ENCODE peak calls at places on chromosomes 13 and 19, in six cellular contexts. One of them, this sample, is unnamed.

GRCh38 chr13:94169783-94170513 is 309.5 kb downstream of the DCT start:
- DNase-seq in endothelial cell of umbilical vein: no peak
- DNase-seq in transverse colon: no peak
- DNase-seq in stomach: no peak
- DNase-seq in HCT116: no peak
- DNase-seq in spleen: no peak
- DNase-seq in this sample: peak

GRCh38 chr19:33390120-33390907 is 16.8 kb downstream of the CEBPG start:
- DNase-seq in endothelial cell of umbilical vein: peak
- DNase-seq in transverse colon: peak
- DNase-seq in stomach: no peak
- DNase-seq in HCT116: no peak
- DNase-seq in spleen: no peak
- DNase-seq in this sample: peak

GRCh38 chr13:113564331-113565023 is 20.1 kb upstream of the TFDP1 start:
- DNase-seq in endothelial cell of umbilical vein: no peak
- DNase-seq in transverse colon: peak
- DNase-seq in stomach: peak
- DNase-seq in HCT116: no peak
- DNase-seq in spleen: peak
- DNase-seq in this sample: no peak

GRCh38 chr13:29566206-29566605 is 29.3 kb downstream of the SLC7A1 start:
- DNase-seq in endothelial cell of umbilical vein: no peak
- DNase-seq in transverse colon: no peak
- DNase-seq in stomach: no peak
- DNase-seq in HCT116: no peak
- DNase-seq in spleen: no peak
- DNase-seq in this sample: no peak

GRCh38 chr19:12792048-12792852 is 964 bp downstream of the JUNB start:
- DNase-seq in endothelial cell of umbilical vein: peak
- DNase-seq in transverse colon: peak
- DNase-seq in stomach: peak
- DNase-seq in HCT116: no peak
- DNase-seq in spleen: peak
- DNase-seq in this sample: peak

GRCh38 chr19:45293682-45294081 is 29.0 kb downstream of the CKM start:
- DNase-seq in endothelial cell of umbilical vein: no peak
- DNase-seq in transverse colon: no peak
- DNase-seq in stomach: no peak
- DNase-seq in HCT116: no peak
- DNase-seq in spleen: no peak
- DNase-seq in this sample: no peak

GRCh38 chr19:33133438-33134031 is 1.6 kb downstream of the WDR88 start:
- DNase-seq in endothelial cell of umbilical vein: peak
- DNase-seq in transverse colon: no peak
- DNase-seq in stomach: no peak
- DNase-seq in HCT116: no peak
- DNase-seq in spleen: no peak
- DNase-seq in this sample: no peak

GRCh38 chr13:107678075-107678689 is 537.2 kb downstream of the LIG4 start:
- DNase-seq in endothelial cell of umbilical vein: no peak
- DNase-seq in transverse colon: no peak
- DNase-seq in stomach: no peak
- DNase-seq in HCT116: no peak
- DNase-seq in spleen: no peak
- DNase-seq in this sample: no peak

GRCh38 chr13:62964522-62964921 is 1548.9 kb upstream of the PCDH20 start:
- DNase-seq in endothelial cell of umbilical vein: no peak
- DNase-seq in transverse colon: no peak
- DNase-seq in stomach: no peak
- DNase-seq in HCT116: no peak
- DNase-seq in spleen: no peak
- DNase-seq in this sample: no peak

GRCh38 chr13:112733661-112734379 is 44.0 kb downstream of the ATP11A start:
- DNase-seq in endothelial cell of umbilical vein: no peak
- DNase-seq in transverse colon: no peak
- DNase-seq in stomach: no peak
- DNase-seq in HCT116: no peak
- DNase-seq in spleen: peak
- DNase-seq in this sample: no peak

GRCh38 chr19:4744451-4745170 is 21.0 kb upstream of the DPP9 start:
- DNase-seq in endothelial cell of umbilical vein: peak
- DNase-seq in transverse colon: no peak
- DNase-seq in stomach: no peak
- DNase-seq in HCT116: no peak
- DNase-seq in spleen: no peak
- DNase-seq in this sample: no peak

GRCh38 chr19:39936020-39936419 is 1.6 kb upstream of the FCGBP start:
- DNase-seq in endothelial cell of umbilical vein: no peak
- DNase-seq in transverse colon: peak
- DNase-seq in stomach: peak
- DNase-seq in HCT116: no peak
- DNase-seq in spleen: no peak
- DNase-seq in this sample: no peak

GRCh38 chr13:28318418-28318995 is 176.4 kb downstream of the FLT1 start:
- DNase-seq in endothelial cell of umbilical vein: no peak
- DNase-seq in transverse colon: no peak
- DNase-seq in stomach: no peak
- DNase-seq in HCT116: no peak
- DNase-seq in spleen: no peak
- DNase-seq in this sample: no peak

GRCh38 chr19:49832556-49832955 is 14.5 kb downstream of the MED25 start:
- DNase-seq in endothelial cell of umbilical vein: no peak
- DNase-seq in transverse colon: no peak
- DNase-seq in stomach: no peak
- DNase-seq in HCT116: no peak
- DNase-seq in spleen: no peak
- DNase-seq in this sample: no peak

GRCh38 chr19:49836176-49837008 is 14.6 kb upstream of the PTOV1 start:
- DNase-seq in endothelial cell of umbilical vein: no peak
- DNase-seq in transverse colon: no peak
- DNase-seq in stomach: no peak
- DNase-seq in HCT116: no peak
- DNase-seq in spleen: no peak
- DNase-seq in this sample: no peak

GRCh38 chr19:49831592-49831991 is 13.5 kb downstream of the MED25 start:
- DNase-seq in endothelial cell of umbilical vein: no peak
- DNase-seq in transverse colon: no peak
- DNase-seq in stomach: no peak
- DNase-seq in HCT116: no peak
- DNase-seq in spleen: no peak
- DNase-seq in this sample: no peak

GRCh38 chr19:49835562-49835961 is 15.4 kb upstream of the PTOV1 start:
- DNase-seq in endothelial cell of umbilical vein: no peak
- DNase-seq in transverse colon: no peak
- DNase-seq in stomach: no peak
- DNase-seq in HCT116: no peak
- DNase-seq in spleen: no peak
- DNase-seq in this sample: no peak

GRCh38 chr19:49833594-49833993 is 15.5 kb downstream of the MED25 start:
- DNase-seq in endothelial cell of umbilical vein: no peak
- DNase-seq in transverse colon: no peak
- DNase-seq in stomach: no peak
- DNase-seq in HCT116: no peak
- DNase-seq in spleen: no peak
- DNase-seq in this sample: no peak
- TF ChIP-seq POLR2AphosphoS5 in endothelial cell of umbilical vein: no peak
- TF ChIP-seq POLR2AphosphoS5 in transverse colon: no peak
- TF ChIP-seq POLR2AphosphoS5 in stomach: no peak
- TF ChIP-seq POLR2AphosphoS5 in HCT116: no peak
- TF ChIP-seq POLR2AphosphoS5 in spleen: no peak
- TF ChIP-seq POLR2AphosphoS5 in this sample: no peak

DNA sequence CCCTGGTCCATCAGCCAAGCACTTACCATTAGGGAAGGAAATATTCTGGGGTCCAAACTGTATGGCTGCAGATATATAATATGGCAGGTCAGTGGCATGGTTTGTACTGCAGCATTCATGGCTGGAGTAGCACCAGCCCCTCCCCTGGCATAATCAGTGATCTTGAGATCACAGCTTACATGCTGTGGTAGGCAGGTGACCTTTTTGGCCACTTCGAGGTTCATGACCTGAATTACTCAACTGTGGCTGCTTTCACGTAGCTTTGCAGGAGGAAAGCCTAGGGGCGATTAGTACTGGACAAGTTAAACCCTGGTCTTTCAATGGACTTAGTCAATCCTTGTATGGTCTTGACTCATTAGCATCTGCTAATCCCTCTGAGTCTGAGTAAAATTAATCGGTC is 169.8 kb downstream of the SPRY2 start:
- DNase-seq in endothelial cell of umbilical vein: no peak
- DNase-seq in transverse colon: no peak
- DNase-seq in stomach: no peak
- DNase-seq in HCT116: no peak
- DNase-seq in spleen: no peak
- DNase-seq in this sample: no peak
- TF ChIP-seq CTCF in endothelial cell of umbilical vein: no peak
- TF ChIP-seq CTCF in transverse colon: no peak
- TF ChIP-seq CTCF in stomach: no peak
- TF ChIP-seq CTCF in HCT116: no peak
- TF ChIP-seq CTCF in spleen: no peak
- TF ChIP-seq CTCF in this sample: no peak

DNA sequence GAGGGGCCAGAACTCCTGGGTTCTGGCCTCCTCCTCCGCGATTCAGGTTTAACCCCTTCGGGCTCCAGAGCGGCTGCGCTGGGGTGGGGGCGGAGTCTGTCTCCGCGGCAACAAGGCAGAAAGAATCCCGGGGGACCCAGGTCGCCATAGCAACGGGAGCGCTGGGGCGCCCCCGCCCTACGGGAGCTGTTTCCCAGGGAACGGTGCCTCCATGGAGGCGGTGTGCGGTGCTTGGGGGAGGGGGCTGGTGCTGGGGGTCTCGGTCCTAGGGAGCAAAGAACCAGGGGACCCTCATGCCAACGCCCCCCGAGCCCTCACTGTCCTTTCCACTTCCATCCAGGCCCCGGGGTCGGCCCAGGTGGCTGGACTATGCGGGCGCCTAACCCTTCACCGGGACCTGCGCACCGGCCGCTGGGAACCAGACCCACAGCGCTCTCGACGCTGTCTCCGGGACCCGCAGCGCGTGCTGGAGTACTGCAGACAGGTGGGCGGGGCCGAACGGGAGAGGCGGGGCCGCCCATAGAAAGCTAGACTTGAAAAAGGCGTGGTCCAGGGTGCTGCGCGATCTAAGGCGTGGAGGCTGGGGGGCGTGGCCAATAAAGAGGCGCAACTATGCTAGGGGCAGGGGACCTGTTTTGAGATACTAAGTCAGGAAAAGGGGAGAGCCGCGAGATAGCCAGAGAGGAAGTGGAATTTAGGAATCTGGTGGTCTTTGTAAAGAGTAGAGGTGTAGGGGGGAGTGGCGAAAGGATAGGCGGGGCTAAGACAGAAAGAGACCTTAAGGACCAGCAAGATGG is 1.2 kb downstream of the APLP1 start:
- DNase-seq in endothelial cell of umbilical vein: peak
- DNase-seq in transverse colon: peak
- DNase-seq in stomach: peak
- DNase-seq in HCT116: peak
- DNase-seq in spleen: peak
- DNase-seq in this sample: peak
- H3K4me3 ChIP-seq in endothelial cell of umbilical vein: no peak
- H3K4me3 ChIP-seq in transverse colon: no peak
- H3K4me3 ChIP-seq in stomach: peak
- H3K4me3 ChIP-seq in HCT116: peak
- H3K4me3 ChIP-seq in spleen: peak
- H3K4me3 ChIP-seq in this sample: no peak

GRCh38 chr19:571127-571974 is 1.0 kb upstream of the BSG start:
- DNase-seq in endothelial cell of umbilical vein: peak
- DNase-seq in transverse colon: peak
- DNase-seq in stomach: peak
- DNase-seq in HCT116: no peak
- DNase-seq in spleen: peak
- DNase-seq in this sample: peak
- TF ChIP-seq POLR2AphosphoS5 in endothelial cell of umbilical vein: no peak
- TF ChIP-seq POLR2AphosphoS5 in transverse colon: peak
- TF ChIP-seq POLR2AphosphoS5 in stomach: no peak
- TF ChIP-seq POLR2AphosphoS5 in HCT116: no peak
- TF ChIP-seq POLR2AphosphoS5 in spleen: peak
- TF ChIP-seq POLR2AphosphoS5 in this sample: peak

GRCh38 chr13:60091573-60091972 is 72.2 kb downstream of the DIAPH3 start:
- DNase-seq in endothelial cell of umbilical vein: no peak
- DNase-seq in transverse colon: no peak
- DNase-seq in stomach: no peak
- DNase-seq in HCT116: no peak
- DNase-seq in spleen: no peak
- DNase-seq in this sample: no peak
- TF ChIP-seq CTCF in endothelial cell of umbilical vein: no peak
- TF ChIP-seq CTCF in transverse colon: no peak
- TF ChIP-seq CTCF in stomach: no peak
- TF ChIP-seq CTCF in HCT116: no peak
- TF ChIP-seq CTCF in spleen: no peak
- TF ChIP-seq CTCF in this sample: no peak

This sample was measured in prostate gland.